ENCODE peak calls at places on chromosomes 11 and 22, in four cellular contexts. U is OCI-LY7, M is DMS153, Y is prostate gland. T is an unnamed sample.
A peak's percentile ranks its signal among the peaks of the same experiment; 100 is the strongest.

GRCh38 chr11:130671801-130672700 is 223.6 kb downstream of the ADAMTS15 start:
- DNase-seq in U (no peak), Y (no peak), M (peak; percentile 35), T (no peak)

GRCh38 chr22:30286813-30287625 is 2.3 kb downstream of the CASTOR1 start:
- DNase-seq in M (peak; percentile 10), Y (peak; percentile 61), U (peak; percentile 73), T (no peak)

GRCh38 chr22:48352086-48352911 is 1475.4 kb downstream of the BRD1 start:
- DNase-seq in U (peak; percentile 11), M (no peak), Y (no peak), T (no peak)

GRCh38 chr22:40176921-40177737 is 596 bp upstream of the TNRC6B start:
- DNase-seq in M (no peak), U (peak; percentile 68), Y (peak; percentile 69), T (no peak)

GRCh38 chr11:111387318-111387863 is 8.3 kb upstream of the POU2AF1 start:
- DNase-seq in M (peak; percentile 90), U (no peak), Y (peak; percentile 86), T (peak; percentile 52)

GRCh38 chr11:134358853-134359490 is 27.2 kb downstream of the GLB1L2 start:
- DNase-seq in Y (no peak), U (no peak), M (no peak), T (no peak)

GRCh38 chr22:19968450-19968891 is 26.9 kb upstream of the TXNRD2 start:
- DNase-seq in U (no peak), Y (no peak), M (no peak), T (no peak)

GRCh38 chr11:2741377-2742131 is 41.8 kb upstream of the KCNQ1OT1 start:
- DNase-seq in U (no peak), M (no peak), Y (no peak), T (no peak)

GRCh38 chr22:33922268-33922667 is 2.0 kb upstream of the LARGE1 start:
- DNase-seq in U (peak; percentile 52), M (no peak), Y (peak; percentile 30), T (no peak)

GRCh38 chr11:2301631-2302272 is at the start of the genes C11orf21 and TSPAN32:
- DNase-seq in Y (no peak), M (no peak), U (peak; percentile 37), T (no peak)

GRCh38 chr11:74319139-74319538 is 7.7 kb upstream of the P4HA3 start:
- DNase-seq in M (no peak), Y (no peak), U (no peak), T (no peak)

GRCh38 chr11:93444671-93445073 is 98.5 kb downstream of the SMCO4 start:
- DNase-seq in U (no peak), M (peak; percentile 86), Y (no peak), T (peak; percentile 9)

GRCh38 chr22:47395481-47395880 is 633.0 kb downstream of the TBC1D22A start:
- DNase-seq in Y (no peak), M (peak; percentile 79), U (no peak), T (no peak)

GRCh38 chr11:64833509-64833908 is 10.9 kb downstream of the CDC42BPG start:
- DNase-seq in Y (no peak), U (no peak), M (no peak), T (no peak)

GRCh38 chr22:24053481-24054226 is 42.5 kb downstream of the CABIN1 start:
- DNase-seq in Y (no peak), U (peak; percentile 68), M (no peak), T (no peak)

GRCh38 chr11:92969293-92969633 is 188 bp upstream of the MTNR1B start:
- DNase-seq in Y (no peak), U (no peak), M (no peak), T (no peak)

GRCh38 chr22:31692186-31692886 is 30.3 kb upstream of the PISD start:
- DNase-seq in U (no peak), Y (no peak), M (no peak), T (no peak)

GRCh38 chr11:34988294-34989255 is 72.2 kb downstream of the PDHX start:
- DNase-seq in U (no peak), Y (no peak), M (no peak), T (no peak)

GRCh38 chr11:132054822-132055221 is 684.4 kb downstream of the NTM start:
- DNase-seq in M (no peak), U (no peak), Y (no peak), T (no peak)

GRCh38 chr11:117644403-117645155 is 152.4 kb downstream of the DSCAML1 start:
- DNase-seq in M (no peak), Y (no peak), U (no peak), T (no peak)

GRCh38 chr11:116610190-116610589 is 162.6 kb downstream of the BUD13 start:
- DNase-seq in M (peak; percentile 39), U (no peak), Y (no peak), T (no peak)

GRCh38 chr11:57363681-57364080 is 17.3 kb downstream of the PRG3 start:
- DNase-seq in M (no peak), U (no peak), Y (no peak), T (no peak)

GRCh38 chr11:76846441-76846840 is 14.3 kb upstream of the ACER3 start:
- DNase-seq in Y (no peak), U (no peak), M (no peak), T (no peak)

GRCh38 chr11:10387209-10388083 is 67.6 kb upstream of the AMPD3 start:
- DNase-seq in M (peak; percentile 2), U (no peak), Y (no peak), T (no peak)

GRCh38 chr11:68014157-68014965 is 4.2 kb downstream of the ALDH3B1 start:
- DNase-seq in M (no peak), Y (no peak), U (no peak), T (peak; percentile 17)

GRCh38 chr11:29734287-29734686 is 282.5 kb downstream of the KCNA4 start:
- DNase-seq in M (no peak), U (no peak), Y (no peak), T (no peak)

GRCh38 chr11:13837286-13837685 is 125.2 kb upstream of the SPON1 start:
- DNase-seq in Y (peak; percentile 19), M (no peak), U (no peak), T (no peak)

GRCh38 chr11:57751676-57752253 is at the start of gene BTBD18:
- DNase-seq in Y (peak; percentile 49), M (peak; percentile 13), U (peak; percentile 41), T (no peak)

GRCh38 chr22:21918466-21919185 is 34.0 kb downstream of the PPM1F start:
- DNase-seq in M (no peak), Y (no peak), U (no peak), T (no peak)

GRCh38 chr22:19497245-19497644 is 17.5 kb downstream of the CDC45 start:
- DNase-seq in U (no peak), Y (no peak), M (no peak), T (no peak)

GRCh38 chr11:10993186-10993585 is 135.3 kb upstream of the ZBED5 start:
- DNase-seq in M (no peak), U (no peak), Y (no peak), T (no peak)

GRCh38 chr22:32660292-32660691 is 141.2 kb upstream of the TIMP3 start:
- DNase-seq in U (peak; percentile 66), M (peak; percentile 26), Y (peak; percentile 54), T (no peak)

GRCh38 chr11:1044160-1044559 is 7.6 kb upstream of the MUC6 start:
- DNase-seq in U (no peak), M (no peak), Y (no peak), T (no peak)

GRCh38 chr11:18790820-18791174 is 801 bp downstream of the PTPN5 start:
- DNase-seq in M (no peak), Y (no peak), U (no peak), T (no peak)